ENCODE peak calls at places on chromosomes 1 and 21, in five cellular contexts. C, Z, R, I and P are unnamed samples.
A peak's percentile ranks its signal among the peaks of the same experiment; 100 is the strongest.

GRCh38 chr1:67801903-67802302 is 31.4 kb downstream of the GNG12 start:
- DNase-seq in Z (no peak), C (peak; percentile 82), I (no peak), R (no peak), P (peak; percentile 17)

GRCh38 chr1:185733818-185734709 is at the start of gene HMCN1:
- DNase-seq in I (peak; percentile 43), R (peak; percentile 34), Z (peak; percentile 67), C (no peak), P (peak; percentile 46)

GRCh38 chr1:28126778-28127430 is 38.5 kb upstream of the EYA3 start:
- DNase-seq in C (no peak), Z (no peak), I (no peak), R (no peak), P (no peak)

GRCh38 chr1:233140974-233141373 is 154.6 kb downstream of the PCNX2 start:
- DNase-seq in I (no peak), Z (no peak), R (no peak), C (no peak), P (no peak)

GRCh38 chr1:179816196-179816960 is 61.2 kb downstream of the TOR1AIP2 start:
- DNase-seq in I (no peak), Z (peak; percentile 50), R (no peak), C (no peak), P (no peak)

GRCh38 chr21:32909393-32909792 is 116.3 kb upstream of the OLIG2 start:
- DNase-seq in Z (no peak), R (no peak), C (no peak), I (no peak), P (no peak)

GRCh38 chr1:8266436-8267165 is 51.3 kb upstream of the SLC45A1 start:
- DNase-seq in I (no peak), R (no peak), Z (no peak), C (peak; percentile 26), P (no peak)

GRCh38 chr21:35927262-35927661 is 133.1 kb downstream of the SETD4 start:
- DNase-seq in Z (no peak), C (no peak), R (no peak), I (no peak), P (no peak)

GRCh38 chr1:94951056-94951455 is 24.1 kb upstream of the CNN3 start:
- DNase-seq in C (no peak), R (no peak), Z (no peak), I (no peak), P (no peak)

GRCh38 chr1:13469343-13469742 is 44.5 kb downstream of the LRRC38 start:
- DNase-seq in R (no peak), Z (no peak), I (no peak), C (no peak), P (no peak)

DNA sequence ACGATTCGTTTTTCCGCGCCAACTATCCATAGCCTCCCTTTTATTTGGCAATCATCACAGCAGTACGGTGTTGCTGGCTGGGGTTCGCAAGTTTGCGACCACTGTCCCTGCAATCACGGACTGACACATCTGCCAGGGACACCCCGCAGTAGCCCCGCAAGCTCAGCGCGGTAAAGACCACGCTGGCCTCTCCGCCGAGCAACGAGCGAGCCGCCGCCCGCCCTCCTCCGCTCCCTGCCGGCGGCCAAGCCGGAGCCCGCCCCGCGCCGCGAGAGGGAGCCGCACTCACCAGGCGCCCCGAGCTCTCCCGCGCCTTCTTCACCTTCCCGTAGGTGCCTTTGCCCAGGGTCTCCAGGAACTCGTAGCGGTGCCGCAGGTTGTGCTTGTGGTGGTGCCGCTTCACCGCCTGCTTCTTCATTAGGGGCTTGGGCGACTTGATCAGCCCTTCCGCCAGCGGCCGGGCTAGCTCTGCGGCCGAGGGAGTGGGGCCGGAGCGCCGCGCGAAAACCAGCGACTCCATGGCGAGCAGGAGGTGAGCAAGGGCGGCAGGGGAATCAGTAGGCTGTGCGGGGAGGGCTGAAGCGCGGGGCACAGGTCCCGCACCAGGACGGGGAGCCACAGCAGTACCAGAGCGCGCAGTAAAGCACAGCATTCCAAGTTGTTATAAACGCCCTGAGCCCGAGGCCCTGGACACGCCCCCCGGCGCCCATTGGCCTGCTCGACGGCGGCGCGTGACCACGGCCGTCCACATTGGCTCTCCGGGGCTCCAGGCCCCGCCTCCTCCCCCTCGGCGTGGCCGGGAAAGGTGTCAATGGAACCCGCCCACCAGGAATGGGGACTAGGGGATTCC is at the start of gene NUAK2:
- DNase-seq in R (peak; percentile 91), Z (peak; percentile 88), I (peak; percentile 94), C (peak; percentile 72), P (peak; percentile 77)
- TF ChIP-seq CTCF in R (peak; percentile 40), Z (no peak), I (peak; percentile 32), C (peak; percentile 32), P (peak; percentile 73)

DNA sequence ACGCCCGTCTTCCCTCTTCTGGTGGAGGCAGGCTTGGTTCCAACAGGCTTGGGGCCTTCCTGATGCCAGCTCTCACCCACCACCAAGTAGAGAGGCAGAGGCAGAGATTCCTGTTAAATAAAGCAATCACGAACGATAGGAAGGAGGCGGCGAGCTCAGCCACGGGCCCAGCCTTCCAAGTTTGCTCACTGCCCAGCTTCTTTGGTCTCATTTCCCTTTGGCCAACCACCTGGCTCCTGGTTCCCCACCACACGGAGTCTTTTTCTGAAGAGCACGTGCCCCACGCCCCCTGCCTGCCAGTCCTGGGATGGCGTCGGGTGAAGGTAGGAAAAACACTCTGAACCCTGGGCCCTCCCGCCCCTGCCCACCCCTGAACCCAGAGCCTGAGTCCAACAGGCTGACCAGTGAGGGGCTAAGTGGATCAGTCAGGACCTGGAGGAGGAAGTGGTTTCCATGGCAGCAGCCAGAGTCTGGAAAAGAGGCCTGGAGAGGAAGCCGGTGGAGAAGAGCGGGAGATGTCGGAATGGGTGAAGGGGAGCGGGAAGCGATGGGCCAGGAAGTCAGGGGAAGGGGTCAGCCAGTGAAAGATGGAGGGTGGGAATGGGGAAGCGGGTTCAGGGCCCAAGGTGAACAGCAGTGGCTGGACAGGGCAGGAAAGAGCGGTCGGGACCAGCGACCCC is 158.2 kb upstream of the KLHDC7A start:
- DNase-seq in R (no peak), C (no peak), I (no peak), Z (no peak), P (no peak)
- TF ChIP-seq CTCF in R (peak; percentile 4), C (no peak), I (no peak), Z (no peak), P (peak; percentile 25)

GRCh38 chr1:116879478-116880133 is 30.1 kb upstream of the PTGFRN start:
- DNase-seq in C (no peak), R (no peak), Z (no peak), I (no peak), P (no peak)

GRCh38 chr1:116882866-116883265 is 26.9 kb upstream of the PTGFRN start:
- DNase-seq in R (no peak), C (no peak), I (no peak), Z (no peak), P (no peak)

GRCh38 chr1:116878804-116879477 is 30.8 kb upstream of the PTGFRN start:
- DNase-seq in I (peak; percentile 69), R (peak; percentile 34), C (no peak), Z (no peak), P (no peak)

GRCh38 chr1:116880952-116881351 is 28.8 kb upstream of the PTGFRN start:
- DNase-seq in R (no peak), C (no peak), Z (peak; percentile 25), I (no peak), P (no peak)

DNA sequence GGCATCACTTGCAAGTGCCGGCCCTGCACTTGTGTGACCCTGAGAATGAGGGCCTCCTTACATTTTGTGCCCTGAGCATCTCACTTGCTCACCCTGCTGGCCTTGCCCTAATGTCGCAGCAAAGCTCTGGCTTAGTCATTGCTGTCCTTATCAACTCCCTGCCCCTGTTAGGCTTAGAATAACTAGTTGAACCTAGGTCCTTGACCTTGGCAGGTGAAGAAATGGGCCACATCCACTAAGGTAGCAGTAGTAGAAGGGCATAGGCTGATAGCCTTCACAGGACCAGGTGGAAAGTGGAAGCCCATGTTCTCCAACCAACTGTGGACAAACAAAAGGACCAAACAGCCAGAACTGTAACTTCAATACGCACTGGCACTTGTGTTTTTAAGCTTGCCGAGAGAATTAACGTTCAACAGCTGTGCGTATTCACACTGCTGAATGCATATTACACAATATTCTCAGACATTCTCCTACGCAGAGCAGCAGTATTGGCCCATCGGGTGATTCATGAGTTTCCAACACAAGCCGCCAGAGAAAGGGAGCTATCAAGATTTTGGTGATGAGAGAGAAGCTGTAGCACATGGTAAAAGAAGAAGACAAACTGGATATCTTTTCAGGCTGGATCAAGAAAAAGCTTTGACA is 27.7 kb upstream of the PTGFRN start:
- DNase-seq in R (peak; percentile 38), I (no peak), C (no peak), Z (peak; percentile 78), P (peak; percentile 58)
- TF ChIP-seq CTCF in R (peak; percentile 62), I (no peak), C (peak; percentile 28), Z (no peak), P (peak; percentile 61)

GRCh38 chr1:195026792-195027191 is 1581.4 kb downstream of the KCNT2 start:
- DNase-seq in R (no peak), Z (no peak), C (no peak), I (no peak), P (no peak)
- TF ChIP-seq CTCF in R (no peak), Z (no peak), C (no peak), I (no peak), P (no peak)

GRCh38 chr1:116855220-116855619 is 54.5 kb upstream of the PTGFRN start:
- DNase-seq in Z (peak; percentile 37), C (no peak), R (peak; percentile 20), I (no peak), P (peak; percentile 26)

GRCh38 chr1:116852910-116853309 is 56.8 kb upstream of the PTGFRN start:
- DNase-seq in Z (no peak), R (peak; percentile 58), C (no peak), I (no peak), P (peak; percentile 34)

GRCh38 chr1:116853680-116854191 is 56.0 kb upstream of the PTGFRN start:
- DNase-seq in C (peak; percentile 40), R (peak; percentile 92), Z (no peak), I (peak; percentile 49), P (peak; percentile 75)

GRCh38 chr1:116855788-116856187 is 53.9 kb upstream of the PTGFRN start:
- DNase-seq in Z (no peak), I (no peak), R (no peak), C (no peak), P (peak; percentile 42)

GRCh38 chr1:116854294-116854693 is 55.4 kb upstream of the PTGFRN start:
- DNase-seq in C (no peak), Z (no peak), R (no peak), I (no peak), P (no peak)
- TF ChIP-seq CTCF in C (no peak), Z (no peak), R (no peak), I (peak; percentile 41), P (peak; percentile 14)

GRCh38 chr1:156893048-156893953 is at the start of gene PEAR1:
- DNase-seq in Z (peak; percentile 77), C (no peak), I (no peak), R (no peak), P (no peak)
- TF ChIP-seq CTCF in Z (no peak), C (no peak), I (no peak), R (peak; percentile 17), P (peak; percentile 26)

DNA sequence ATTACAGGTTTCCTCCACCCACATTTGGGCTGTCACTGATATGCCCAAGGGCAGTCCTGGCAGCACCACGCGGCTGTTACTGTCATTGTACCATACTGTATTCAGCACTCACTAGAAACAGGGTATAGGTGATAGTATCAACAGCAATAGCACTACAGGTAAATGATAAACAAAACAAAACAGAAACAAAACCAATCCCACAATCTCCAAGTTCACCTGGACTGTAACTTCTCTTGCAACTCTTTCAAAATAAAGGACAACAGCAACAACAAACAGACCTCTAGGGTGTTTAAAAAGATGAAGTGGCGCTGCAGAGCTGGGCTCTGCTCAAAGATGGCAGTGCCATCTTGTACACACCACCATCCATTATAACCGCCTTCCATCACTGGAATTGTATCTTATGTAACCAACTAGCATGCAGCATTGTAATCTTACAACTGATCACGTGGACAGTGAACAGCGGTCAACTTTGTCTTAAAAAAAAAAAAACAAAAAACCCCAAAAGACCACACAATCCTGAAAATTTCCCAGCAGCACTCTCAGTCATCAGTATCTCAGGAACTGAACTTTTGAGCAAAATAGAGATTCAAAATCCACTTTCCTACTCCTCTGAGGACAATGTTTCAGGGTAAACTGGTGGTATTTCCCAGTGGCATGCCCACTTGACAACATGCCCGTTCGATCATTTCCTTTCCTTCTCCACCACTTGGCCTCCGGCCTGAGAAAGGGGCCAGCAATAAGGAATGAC is 3.8 kb downstream of the IRF2BP2 start:
- DNase-seq in I (no peak), R (no peak), Z (no peak), C (no peak), P (peak; percentile 50)
- TF ChIP-seq CTCF in I (peak; percentile 16), R (peak; percentile 3), Z (no peak), C (peak; percentile 1), P (peak; percentile 16)